ENCODE peak calls at places on chromosome 2, in nine cellular contexts. One of them, this sample, is unnamed.
A peak's percentile ranks its signal among the peaks of the same experiment; 100 is the strongest.

GRCh38 chr2:134818321-134818720 is 20.1 kb upstream of the ACMSD start:
- DNase-seq in fibroblast of lung: peak; percentile 73
- DNase-seq in tibial artery: no peak
- DNase-seq in GM12865: no peak
- DNase-seq in T-cell: no peak
- DNase-seq in AG08396: no peak
- DNase-seq in stimulated activated naive CD8-positive, alpha-beta T cell treated with anti-CD3 and anti-CD28 coated beads, Interleukin-15, Interleukin-2, amounts not matched to agents 100 U/mL and 50 U/mL, for 24 hours: no peak
- DNase-seq in DMS 273 treated with DMSO at 0.1 percent for 48 hours: no peak
- DNase-seq in prostate gland: no peak
- DNase-seq in this sample: no peak

GRCh38 chr2:202494300-202494699 is 118.2 kb downstream of the BMPR2 start:
- DNase-seq in stimulated activated naive CD8-positive, alpha-beta T cell treated with anti-CD3 and anti-CD28 coated beads, Interleukin-15, Interleukin-2, amounts not matched to agents 100 U/mL and 50 U/mL, for 24 hours: no peak
- DNase-seq in tibial artery: no peak
- DNase-seq in GM12865: no peak
- DNase-seq in DMS 273 treated with DMSO at 0.1 percent for 48 hours: no peak
- DNase-seq in T-cell: no peak
- DNase-seq in prostate gland: peak; percentile 37
- DNase-seq in fibroblast of lung: peak; percentile 50
- DNase-seq in AG08396: peak; percentile 86
- DNase-seq in this sample: no peak

GRCh38 chr2:88683160-88684021 is 8.1 kb upstream of the RPIA start:
- DNase-seq in DMS 273 treated with DMSO at 0.1 percent for 48 hours: no peak
- DNase-seq in prostate gland: no peak
- DNase-seq in T-cell: no peak
- DNase-seq in fibroblast of lung: no peak
- DNase-seq in AG08396: no peak
- DNase-seq in stimulated activated naive CD8-positive, alpha-beta T cell treated with anti-CD3 and anti-CD28 coated beads, Interleukin-15, Interleukin-2, amounts not matched to agents 100 U/mL and 50 U/mL, for 24 hours: no peak
- DNase-seq in tibial artery: no peak
- DNase-seq in GM12865: no peak
- DNase-seq in this sample: no peak

GRCh38 chr2:42929985-42930581 is 137.7 kb upstream of the HAAO start:
- DNase-seq in DMS 273 treated with DMSO at 0.1 percent for 48 hours: no peak
- DNase-seq in T-cell: no peak
- DNase-seq in tibial artery: no peak
- DNase-seq in fibroblast of lung: peak; percentile 85
- DNase-seq in prostate gland: no peak
- DNase-seq in GM12865: no peak
- DNase-seq in stimulated activated naive CD8-positive, alpha-beta T cell treated with anti-CD3 and anti-CD28 coated beads, Interleukin-15, Interleukin-2, amounts not matched to agents 100 U/mL and 50 U/mL, for 24 hours: no peak
- DNase-seq in AG08396: no peak
- DNase-seq in this sample: no peak

GRCh38 chr2:241733391-241734207 is 831 bp upstream of the D2HGDH start:
- DNase-seq in tibial artery: no peak
- DNase-seq in stimulated activated naive CD8-positive, alpha-beta T cell treated with anti-CD3 and anti-CD28 coated beads, Interleukin-15, Interleukin-2, amounts not matched to agents 100 U/mL and 50 U/mL, for 24 hours: no peak
- DNase-seq in DMS 273 treated with DMSO at 0.1 percent for 48 hours: no peak
- DNase-seq in fibroblast of lung: no peak
- DNase-seq in AG08396: no peak
- DNase-seq in prostate gland: no peak
- DNase-seq in T-cell: no peak
- DNase-seq in GM12865: no peak
- DNase-seq in this sample: no peak

GRCh38 chr2:144666032-144666431 is 146.1 kb upstream of the ZEB2 start:
- DNase-seq in GM12865: no peak
- DNase-seq in fibroblast of lung: no peak
- DNase-seq in DMS 273 treated with DMSO at 0.1 percent for 48 hours: no peak
- DNase-seq in tibial artery: no peak
- DNase-seq in T-cell: no peak
- DNase-seq in AG08396: no peak
- DNase-seq in prostate gland: no peak
- DNase-seq in stimulated activated naive CD8-positive, alpha-beta T cell treated with anti-CD3 and anti-CD28 coated beads, Interleukin-15, Interleukin-2, amounts not matched to agents 100 U/mL and 50 U/mL, for 24 hours: no peak
- DNase-seq in this sample: no peak

GRCh38 chr2:220215785-220216184 is 588.4 kb downstream of the SLC4A3 start:
- DNase-seq in AG08396: no peak
- DNase-seq in fibroblast of lung: no peak
- DNase-seq in tibial artery: no peak
- DNase-seq in DMS 273 treated with DMSO at 0.1 percent for 48 hours: no peak
- DNase-seq in prostate gland: no peak
- DNase-seq in GM12865: no peak
- DNase-seq in stimulated activated naive CD8-positive, alpha-beta T cell treated with anti-CD3 and anti-CD28 coated beads, Interleukin-15, Interleukin-2, amounts not matched to agents 100 U/mL and 50 U/mL, for 24 hours: no peak
- DNase-seq in T-cell: no peak
- DNase-seq in this sample: no peak

GRCh38 chr2:110637093-110637492 is 40.8 kb downstream of the BUB1 start:
- DNase-seq in DMS 273 treated with DMSO at 0.1 percent for 48 hours: no peak
- DNase-seq in GM12865: no peak
- DNase-seq in prostate gland: no peak
- DNase-seq in T-cell: no peak
- DNase-seq in stimulated activated naive CD8-positive, alpha-beta T cell treated with anti-CD3 and anti-CD28 coated beads, Interleukin-15, Interleukin-2, amounts not matched to agents 100 U/mL and 50 U/mL, for 24 hours: no peak
- DNase-seq in tibial artery: no peak
- DNase-seq in AG08396: no peak
- DNase-seq in fibroblast of lung: no peak
- DNase-seq in this sample: no peak

GRCh38 chr2:58604096-58604495 is 363.0 kb upstream of the FANCL start:
- DNase-seq in AG08396: no peak
- DNase-seq in tibial artery: no peak
- DNase-seq in DMS 273 treated with DMSO at 0.1 percent for 48 hours: no peak
- DNase-seq in T-cell: no peak
- DNase-seq in prostate gland: no peak
- DNase-seq in fibroblast of lung: peak; percentile 17
- DNase-seq in stimulated activated naive CD8-positive, alpha-beta T cell treated with anti-CD3 and anti-CD28 coated beads, Interleukin-15, Interleukin-2, amounts not matched to agents 100 U/mL and 50 U/mL, for 24 hours: no peak
- DNase-seq in GM12865: no peak
- DNase-seq in this sample: no peak

GRCh38 chr2:179917272-179917671 is 55.9 kb upstream of the ZNF385B start:
- DNase-seq in T-cell: no peak
- DNase-seq in fibroblast of lung: peak; percentile 77
- DNase-seq in prostate gland: no peak
- DNase-seq in stimulated activated naive CD8-positive, alpha-beta T cell treated with anti-CD3 and anti-CD28 coated beads, Interleukin-15, Interleukin-2, amounts not matched to agents 100 U/mL and 50 U/mL, for 24 hours: no peak
- DNase-seq in tibial artery: no peak
- DNase-seq in GM12865: no peak
- DNase-seq in AG08396: peak; percentile 52
- DNase-seq in DMS 273 treated with DMSO at 0.1 percent for 48 hours: no peak
- DNase-seq in this sample: no peak

GRCh38 chr2:210568108-210568507 is 11.7 kb downstream of the CPS1 start:
- DNase-seq in DMS 273 treated with DMSO at 0.1 percent for 48 hours: no peak
- DNase-seq in stimulated activated naive CD8-positive, alpha-beta T cell treated with anti-CD3 and anti-CD28 coated beads, Interleukin-15, Interleukin-2, amounts not matched to agents 100 U/mL and 50 U/mL, for 24 hours: no peak
- DNase-seq in tibial artery: no peak
- DNase-seq in fibroblast of lung: no peak
- DNase-seq in GM12865: no peak
- DNase-seq in T-cell: no peak
- DNase-seq in AG08396: no peak
- DNase-seq in prostate gland: no peak
- DNase-seq in this sample: no peak

GRCh38 chr2:71469403-71470398 is 16.3 kb downstream of the DYSF start:
- DNase-seq in T-cell: no peak
- DNase-seq in DMS 273 treated with DMSO at 0.1 percent for 48 hours: no peak
- DNase-seq in fibroblast of lung: no peak
- DNase-seq in tibial artery: no peak
- DNase-seq in GM12865: no peak
- DNase-seq in prostate gland: no peak
- DNase-seq in stimulated activated naive CD8-positive, alpha-beta T cell treated with anti-CD3 and anti-CD28 coated beads, Interleukin-15, Interleukin-2, amounts not matched to agents 100 U/mL and 50 U/mL, for 24 hours: no peak
- DNase-seq in AG08396: no peak
- DNase-seq in this sample: no peak

This sample was measured in effector memory CD4-positive, alpha-beta T cell.